ENCODE peak calls at places on chromosomes 13 and 19, in six cellular contexts. One of them, this sample, is unnamed.

GRCh38 chr13:110113284-110113764 is 193.6 kb downstream of the COL4A1 start:
- DNase-seq in neural crest cell: no peak
- DNase-seq in uterus: no peak
- DNase-seq in colonic mucosa: no peak
- DNase-seq in pancreas: no peak
- DNase-seq in thoracic aorta: no peak
- DNase-seq in this sample: no peak

GRCh38 chr19:42301646-42302204 is at the start of gene PRR19:
- DNase-seq in neural crest cell: no peak
- DNase-seq in uterus: no peak
- DNase-seq in colonic mucosa: peak
- DNase-seq in pancreas: no peak
- DNase-seq in thoracic aorta: no peak
- DNase-seq in this sample: no peak

GRCh38 chr13:70502944-70503343 is 394.7 kb upstream of the KLHL1 start:
- DNase-seq in neural crest cell: no peak
- DNase-seq in uterus: no peak
- DNase-seq in colonic mucosa: no peak
- DNase-seq in pancreas: no peak
- DNase-seq in thoracic aorta: no peak
- DNase-seq in this sample: no peak

GRCh38 chr19:31992750-31993149 is 352.7 kb upstream of the ZNF507 start:
- DNase-seq in neural crest cell: no peak
- DNase-seq in uterus: no peak
- DNase-seq in colonic mucosa: no peak
- DNase-seq in pancreas: no peak
- DNase-seq in thoracic aorta: no peak
- DNase-seq in this sample: peak

GRCh38 chr13:47459512-47459911 is 541.6 kb downstream of the SUCLA2 start:
- DNase-seq in neural crest cell: no peak
- DNase-seq in uterus: no peak
- DNase-seq in colonic mucosa: no peak
- DNase-seq in pancreas: no peak
- DNase-seq in thoracic aorta: no peak
- DNase-seq in this sample: no peak

GRCh38 chr19:33240181-33240771 is 14.6 kb upstream of the SLC7A10 start:
- DNase-seq in neural crest cell: no peak
- DNase-seq in uterus: no peak
- DNase-seq in colonic mucosa: no peak
- DNase-seq in pancreas: no peak
- DNase-seq in thoracic aorta: no peak
- DNase-seq in this sample: no peak

GRCh38 chr13:38008636-38009035 is 139.1 kb upstream of the TRPC4 start:
- DNase-seq in neural crest cell: no peak
- DNase-seq in uterus: no peak
- DNase-seq in colonic mucosa: peak
- DNase-seq in pancreas: no peak
- DNase-seq in thoracic aorta: no peak
- DNase-seq in this sample: no peak

GRCh38 chr13:48962281-48962680 is 13.4 kb upstream of the FNDC3A start:
- DNase-seq in neural crest cell: no peak
- DNase-seq in uterus: no peak
- DNase-seq in colonic mucosa: no peak
- DNase-seq in pancreas: no peak
- DNase-seq in thoracic aorta: no peak
- DNase-seq in this sample: no peak

GRCh38 chr19:3769494-3769893 is 2.5 kb downstream of the RAX2 start:
- DNase-seq in neural crest cell: no peak
- DNase-seq in uterus: no peak
- DNase-seq in colonic mucosa: no peak
- DNase-seq in pancreas: no peak
- DNase-seq in thoracic aorta: no peak
- DNase-seq in this sample: no peak

GRCh38 chr19:13770013-13770635 is 4.1 kb upstream of the C19orf53 start:
- DNase-seq in neural crest cell: no peak
- DNase-seq in uterus: no peak
- DNase-seq in colonic mucosa: no peak
- DNase-seq in pancreas: no peak
- DNase-seq in thoracic aorta: no peak
- DNase-seq in this sample: no peak

GRCh38 chr13:91172160-91172559 is 175.3 kb upstream of the MIR17HG start:
- DNase-seq in neural crest cell: no peak
- DNase-seq in uterus: no peak
- DNase-seq in colonic mucosa: no peak
- DNase-seq in pancreas: no peak
- DNase-seq in thoracic aorta: no peak
- DNase-seq in this sample: no peak

GRCh38 chr13:32259116-32259515 is 56.0 kb downstream of the ZAR1L start:
- DNase-seq in neural crest cell: no peak
- DNase-seq in uterus: no peak
- DNase-seq in colonic mucosa: no peak
- DNase-seq in pancreas: no peak
- DNase-seq in thoracic aorta: no peak
- DNase-seq in this sample: no peak

DNA sequence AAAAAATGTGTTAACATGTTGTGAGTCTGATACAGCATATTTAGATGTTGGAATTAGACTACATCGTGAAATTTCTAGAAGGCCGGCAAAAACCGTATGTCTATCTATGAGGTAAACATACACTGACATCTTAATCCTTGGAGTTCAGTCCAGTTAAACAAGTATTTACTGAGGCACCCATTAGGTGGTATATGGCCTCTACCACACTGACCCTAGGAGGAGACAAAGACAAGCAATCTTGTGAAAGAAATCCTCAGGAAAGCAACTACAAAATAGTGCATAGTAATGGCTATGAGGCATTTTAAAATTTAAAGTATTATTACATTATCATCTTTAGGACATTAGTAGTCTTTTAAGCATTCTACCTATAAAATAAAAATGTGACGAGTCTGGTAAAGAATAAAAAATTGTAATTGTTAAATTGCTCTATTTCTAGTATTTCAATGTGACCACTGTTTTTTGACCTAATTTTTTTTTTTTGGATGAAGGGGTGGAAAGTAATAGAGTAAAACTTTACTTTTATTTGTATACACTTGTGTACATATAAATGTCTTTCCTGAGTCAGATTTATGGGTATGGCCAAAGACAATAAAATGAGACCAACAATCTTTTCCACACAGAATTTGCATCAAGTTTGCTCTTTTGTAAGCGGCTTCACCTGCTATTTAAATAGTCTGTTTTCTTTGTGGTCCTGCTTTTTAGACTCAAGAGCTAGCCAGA is 50.5 kb downstream of the KATNAL1 start:
- DNase-seq in neural crest cell: no peak
- DNase-seq in uterus: no peak
- DNase-seq in colonic mucosa: no peak
- DNase-seq in pancreas: no peak
- DNase-seq in thoracic aorta: no peak
- DNase-seq in this sample: no peak
- TF ChIP-seq CTCF in neural crest cell: no peak
- TF ChIP-seq CTCF in uterus: peak
- TF ChIP-seq CTCF in colonic mucosa: no peak
- TF ChIP-seq CTCF in pancreas: no peak
- TF ChIP-seq CTCF in thoracic aorta: no peak
- TF ChIP-seq CTCF in this sample: peak

GRCh38 chr13:33312150-33312908 is 26.8 kb upstream of the STARD13 start:
- DNase-seq in neural crest cell: no peak
- DNase-seq in uterus: no peak
- DNase-seq in colonic mucosa: no peak
- DNase-seq in pancreas: no peak
- DNase-seq in thoracic aorta: no peak
- DNase-seq in this sample: no peak
- TF ChIP-seq CTCF in neural crest cell: no peak
- TF ChIP-seq CTCF in uterus: peak
- TF ChIP-seq CTCF in colonic mucosa: no peak
- TF ChIP-seq CTCF in pancreas: no peak
- TF ChIP-seq CTCF in thoracic aorta: no peak
- TF ChIP-seq CTCF in this sample: peak

DNA sequence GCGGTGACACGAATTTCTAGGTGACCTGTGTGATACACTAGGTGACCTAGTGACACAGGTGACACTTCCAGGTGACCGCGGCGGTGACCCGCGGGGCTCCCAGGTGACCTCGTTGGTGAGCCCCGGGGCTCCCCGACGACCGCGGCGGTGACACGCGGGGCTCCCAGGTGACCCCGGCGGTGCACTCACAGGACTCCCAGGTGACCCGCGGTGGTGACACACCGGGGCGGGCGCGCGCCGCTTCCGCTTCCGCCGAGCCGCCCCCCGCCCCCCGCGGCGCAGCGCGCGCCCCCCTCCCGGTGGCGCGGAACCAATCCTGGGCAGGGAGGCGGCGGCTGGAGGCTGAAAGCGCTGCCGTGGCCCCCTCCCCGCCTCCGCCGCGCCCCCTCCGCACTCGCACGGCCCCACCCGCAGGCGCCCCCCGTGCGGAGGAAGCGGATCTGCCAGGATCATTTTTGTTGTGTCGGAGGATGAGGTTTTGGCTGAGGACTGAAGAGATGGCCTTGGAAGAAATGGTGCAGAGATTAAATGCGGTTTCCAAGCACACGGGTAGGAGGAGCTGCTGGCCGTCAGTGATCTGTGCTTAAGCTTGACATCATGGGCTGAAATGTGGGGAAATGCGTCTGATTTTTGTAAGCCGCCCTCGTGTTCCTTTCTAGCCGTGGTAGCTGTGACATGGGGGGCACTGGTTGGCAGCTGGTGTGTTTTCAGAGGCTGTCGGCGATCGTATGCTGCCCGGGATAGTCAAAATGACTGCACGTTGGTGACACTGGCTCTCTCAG is at the start of gene MCF2L:
- DNase-seq in neural crest cell: peak
- DNase-seq in uterus: no peak
- DNase-seq in colonic mucosa: peak
- DNase-seq in pancreas: peak
- DNase-seq in thoracic aorta: no peak
- DNase-seq in this sample: no peak
- TF ChIP-seq CTCF in neural crest cell: no peak
- TF ChIP-seq CTCF in uterus: peak
- TF ChIP-seq CTCF in colonic mucosa: peak
- TF ChIP-seq CTCF in pancreas: no peak
- TF ChIP-seq CTCF in thoracic aorta: no peak
- TF ChIP-seq CTCF in this sample: no peak

DNA sequence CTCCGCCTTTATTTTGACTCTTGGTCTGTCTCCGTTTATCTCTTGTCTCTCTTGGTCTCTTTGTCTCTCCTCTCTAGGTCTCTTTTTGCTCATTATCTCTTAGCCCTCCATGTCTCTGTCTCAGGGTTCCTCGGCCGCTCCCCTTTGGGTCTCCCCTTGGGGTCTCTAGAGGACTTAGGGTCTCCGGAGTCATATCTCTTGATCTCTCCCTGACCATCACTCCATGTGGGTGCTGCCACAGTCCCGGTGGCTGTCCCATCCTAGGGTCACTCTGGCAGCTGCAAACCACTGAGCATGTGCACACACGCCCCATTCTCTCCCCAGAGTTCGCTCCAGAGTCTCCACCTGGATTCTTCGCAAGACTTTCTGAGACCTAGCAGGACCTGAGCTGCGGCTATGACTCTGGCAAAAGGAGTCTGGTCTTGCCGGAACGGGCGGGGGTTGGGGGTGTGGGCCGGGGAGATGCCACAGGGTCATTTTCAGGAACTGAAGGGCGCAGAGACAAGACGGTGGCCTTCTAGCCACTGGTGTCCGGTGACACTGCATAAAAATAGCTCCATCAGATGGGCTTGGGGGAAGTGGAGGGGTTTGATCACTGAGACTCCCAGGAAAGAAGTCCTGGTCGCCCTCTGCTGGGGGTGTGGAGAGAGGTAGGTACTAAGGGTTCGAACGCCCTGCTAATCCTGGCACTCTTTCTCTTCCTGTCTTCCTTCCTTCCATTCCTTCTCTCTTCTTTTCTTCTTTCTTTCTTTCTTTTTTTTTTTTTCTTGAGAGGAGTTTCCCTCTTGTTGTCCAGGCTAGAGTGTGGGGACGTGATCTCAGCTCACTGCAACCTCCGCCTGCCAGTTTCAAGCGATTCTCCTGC is 1.2 kb upstream of the KCNA7 start:
- DNase-seq in neural crest cell: no peak
- DNase-seq in uterus: no peak
- DNase-seq in colonic mucosa: no peak
- DNase-seq in pancreas: no peak
- DNase-seq in thoracic aorta: no peak
- DNase-seq in this sample: no peak
- TF ChIP-seq CTCF in neural crest cell: peak
- TF ChIP-seq CTCF in uterus: no peak
- TF ChIP-seq CTCF in colonic mucosa: no peak
- TF ChIP-seq CTCF in pancreas: no peak
- TF ChIP-seq CTCF in thoracic aorta: no peak
- TF ChIP-seq CTCF in this sample: no peak

GRCh38 chr19:7328647-7329046 is 20.1 kb upstream of the ARHGEF18 start:
- DNase-seq in neural crest cell: no peak
- DNase-seq in uterus: no peak
- DNase-seq in colonic mucosa: no peak
- DNase-seq in pancreas: no peak
- DNase-seq in thoracic aorta: no peak
- DNase-seq in this sample: no peak

GRCh38 chr19:7331446-7331845 is 17.3 kb upstream of the ARHGEF18 start:
- DNase-seq in neural crest cell: no peak
- DNase-seq in uterus: no peak
- DNase-seq in colonic mucosa: no peak
- DNase-seq in pancreas: no peak
- DNase-seq in thoracic aorta: no peak
- DNase-seq in this sample: no peak

GRCh38 chr19:7327802-7328201 is 20.9 kb upstream of the ARHGEF18 start:
- DNase-seq in neural crest cell: no peak
- DNase-seq in uterus: no peak
- DNase-seq in colonic mucosa: no peak
- DNase-seq in pancreas: no peak
- DNase-seq in thoracic aorta: no peak
- DNase-seq in this sample: no peak

DNA sequence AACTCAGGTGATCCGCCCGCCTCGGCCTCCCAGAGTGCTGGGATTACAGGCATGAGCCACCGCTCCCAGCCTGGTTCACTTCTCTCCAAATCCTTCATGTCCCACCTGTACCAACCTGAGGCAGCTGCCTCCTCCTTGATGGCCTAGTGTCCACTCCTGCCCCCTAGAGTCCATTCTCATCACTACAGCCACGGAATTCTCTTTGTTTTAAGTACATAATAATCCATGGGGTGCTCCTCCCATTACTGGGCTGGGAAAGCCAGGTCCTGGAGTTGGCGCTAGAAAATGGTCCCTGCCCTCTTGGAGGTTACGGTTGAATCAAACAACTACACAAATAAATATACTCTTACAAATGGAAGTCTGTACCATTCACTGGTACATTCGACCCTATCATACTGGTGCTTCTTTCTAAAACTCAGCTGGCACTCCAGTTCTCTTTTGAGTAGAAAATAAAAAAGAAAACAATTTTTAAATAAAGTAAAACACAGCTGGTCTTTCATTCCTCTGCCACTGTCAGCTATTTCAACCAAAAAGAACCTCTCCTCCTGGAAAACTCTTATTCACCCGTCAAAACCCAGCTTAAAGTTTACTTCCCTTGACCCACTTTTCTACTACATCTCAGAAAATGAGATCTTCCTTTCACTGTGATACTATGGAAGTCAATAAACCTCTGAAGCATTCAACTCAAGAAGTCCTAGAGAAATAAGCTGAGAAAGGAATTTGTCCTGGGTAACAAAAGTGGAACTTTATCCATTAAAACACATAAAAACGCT is 22.4 kb upstream of the ARHGEF18 start:
- DNase-seq in neural crest cell: no peak
- DNase-seq in uterus: no peak
- DNase-seq in colonic mucosa: peak
- DNase-seq in pancreas: no peak
- DNase-seq in thoracic aorta: no peak
- DNase-seq in this sample: no peak
- TF ChIP-seq CTCF in neural crest cell: peak
- TF ChIP-seq CTCF in uterus: no peak
- TF ChIP-seq CTCF in colonic mucosa: peak
- TF ChIP-seq CTCF in pancreas: no peak
- TF ChIP-seq CTCF in thoracic aorta: peak
- TF ChIP-seq CTCF in this sample: peak